ENCODE peak calls at places on chromosomes 4 and X, in four cellular contexts. One of them, this sample, is unnamed.

GRCh38 chrX:124226129-124226528 is 106.3 kb upstream of the TEX13D start:
- DNase-seq in HepG2: no peak
- DNase-seq in K562: no peak
- DNase-seq in HCT116: no peak
- DNase-seq in this sample: no peak

GRCh38 chrX:153519569-153520285 is 2.3 kb downstream of the ATP2B3 start:
- DNase-seq in HepG2: no peak
- DNase-seq in K562: no peak
- DNase-seq in HCT116: no peak
- DNase-seq in this sample: no peak

GRCh38 chr4:7199771-7200441 is 7.6 kb downstream of the SORCS2 start:
- DNase-seq in HepG2: no peak
- DNase-seq in K562: no peak
- DNase-seq in HCT116: no peak
- DNase-seq in this sample: no peak

GRCh38 chr4:123398151-123398802 is 1.7 kb downstream of the SPRY1 start:
- DNase-seq in HepG2: no peak
- DNase-seq in K562: peak; percentile 47
- DNase-seq in HCT116: peak; percentile 22
- DNase-seq in this sample: no peak

GRCh38 chr4:120319230-120319761 is 252.6 kb upstream of the MAD2L1 start:
- DNase-seq in HepG2: no peak
- DNase-seq in K562: no peak
- DNase-seq in HCT116: no peak
- DNase-seq in this sample: no peak

GRCh38 chrX:129115104-129115503 is 408.2 kb downstream of the SMARCA1 start:
- DNase-seq in HepG2: peak; percentile 45
- DNase-seq in K562: peak; percentile 52
- DNase-seq in HCT116: peak; percentile 31
- DNase-seq in this sample: no peak

GRCh38 chrX:109911046-109911445 is 91.9 kb upstream of the TMEM164 start:
- DNase-seq in HepG2: no peak
- DNase-seq in K562: no peak
- DNase-seq in HCT116: no peak
- DNase-seq in this sample: no peak

GRCh38 chr4:26320159-26320452 is 708 bp upstream of the RBPJ start:
- DNase-seq in HepG2: peak; percentile 23
- DNase-seq in K562: no peak
- DNase-seq in HCT116: no peak
- DNase-seq in this sample: no peak

GRCh38 chr4:87109945-87110344 is 110.5 kb downstream of the KLHL8 start:
- DNase-seq in HepG2: no peak
- DNase-seq in K562: no peak
- DNase-seq in HCT116: no peak
- DNase-seq in this sample: no peak

GRCh38 chr4:17168571-17168970 is 270.1 kb upstream of the LDB2 start:
- DNase-seq in HepG2: no peak
- DNase-seq in K562: no peak
- DNase-seq in HCT116: no peak
- DNase-seq in this sample: no peak

GRCh38 chrX:139141370-139141769 is 389.2 kb upstream of the F9 start:
- DNase-seq in HepG2: no peak
- DNase-seq in K562: no peak
- DNase-seq in HCT116: no peak
- DNase-seq in this sample: no peak

GRCh38 chr4:88857588-88857987 is 160.0 kb upstream of the NAP1L5 start:
- DNase-seq in HepG2: no peak
- DNase-seq in K562: no peak
- DNase-seq in HCT116: no peak
- DNase-seq in this sample: no peak

GRCh38 chrX:47623540-47624027 is 3.9 kb upstream of the SYN1 start:
- DNase-seq in HepG2: peak; percentile 29
- DNase-seq in K562: peak; percentile 40
- DNase-seq in HCT116: no peak
- DNase-seq in this sample: no peak

GRCh38 chr4:76562161-76562560 is 127.1 kb downstream of the SHROOM3 start:
- DNase-seq in HepG2: no peak
- DNase-seq in K562: no peak
- DNase-seq in HCT116: no peak
- DNase-seq in this sample: no peak

GRCh38 chr4:143336828-143337599 is at the start of gene GAB1:
- DNase-seq in HepG2: peak; percentile 71
- DNase-seq in K562: peak; percentile 61
- DNase-seq in HCT116: no peak
- DNase-seq in this sample: no peak

GRCh38 chr4:109552240-109552639 is 7.8 kb upstream of the MCUB start:
- DNase-seq in HepG2: no peak
- DNase-seq in K562: no peak
- DNase-seq in HCT116: no peak
- DNase-seq in this sample: no peak
- TF ChIP-seq EZH2 in HepG2: no peak
- TF ChIP-seq EZH2 in K562: no peak
- TF ChIP-seq EZH2 in HCT116: no peak
- TF ChIP-seq EZH2 in this sample: no peak

GRCh38 chrX:155985208-155985607 is 12.3 kb upstream of the IL9R start:
- DNase-seq in HepG2: no peak
- DNase-seq in K562: no peak
- DNase-seq in HCT116: no peak
- DNase-seq in this sample: no peak

DNA sequence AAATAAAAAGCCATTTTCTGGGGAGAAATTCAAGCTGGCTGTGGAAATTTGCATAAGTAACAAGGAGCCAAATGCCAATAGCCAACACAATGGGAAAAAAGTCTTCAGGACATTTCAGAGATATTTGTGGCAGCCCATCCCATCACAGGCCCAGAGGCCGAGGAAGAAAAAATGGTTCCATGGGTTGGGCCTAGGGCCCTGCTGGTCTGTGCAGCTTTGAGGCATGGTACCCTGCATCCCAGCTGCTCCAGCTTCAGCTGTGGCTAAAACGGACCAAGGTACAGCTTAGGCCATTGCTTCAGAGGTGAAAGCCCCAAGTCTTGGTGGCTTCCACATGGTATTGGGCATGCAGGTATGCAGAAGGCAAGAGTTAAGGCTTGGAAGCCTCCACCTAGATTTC is 14.2 kb upstream of the IL9R start:
- DNase-seq in HepG2: no peak
- DNase-seq in K562: no peak
- DNase-seq in HCT116: no peak
- DNase-seq in this sample: no peak
- H3K9me3 ChIP-seq in HepG2: peaks cover 79% of the 10 kb centered on the region
- H3K9me3 ChIP-seq in K562: no peaks in the 10 kb centered on the region
- H3K9me3 ChIP-seq in HCT116: no peaks in the 10 kb centered on the region
- H3K9me3 ChIP-seq in this sample: no peaks in the 10 kb centered on the region

GRCh38 chr4:692771-693554 is 4.0 kb upstream of the SLC49A3 start:
- DNase-seq in HepG2: peak; percentile 68
- DNase-seq in K562: no peak
- DNase-seq in HCT116: no peak
- DNase-seq in this sample: no peak
- TF ChIP-seq POLR2AphosphoS5 in HepG2: no peak
- TF ChIP-seq POLR2AphosphoS5 in K562: no peak
- TF ChIP-seq POLR2AphosphoS5 in HCT116: no peak
- TF ChIP-seq POLR2AphosphoS5 in this sample: no peak

GRCh38 chr4:153154010-153154975 is 50.0 kb upstream of the TRIM2 start:
- DNase-seq in HepG2: no peak
- DNase-seq in K562: no peak
- DNase-seq in HCT116: no peak
- DNase-seq in this sample: no peak

GRCh38 chr4:153151535-153152452 is 52.4 kb upstream of the TRIM2 start:
- DNase-seq in HepG2: no peak
- DNase-seq in K562: peak; percentile 36
- DNase-seq in HCT116: no peak
- DNase-seq in this sample: no peak

GRCh38 chr4:153153339-153153851 is 50.8 kb upstream of the TRIM2 start:
- DNase-seq in HepG2: no peak
- DNase-seq in K562: no peak
- DNase-seq in HCT116: no peak
- DNase-seq in this sample: no peak

GRCh38 chr4:153156263-153156662 is 48.0 kb upstream of the TRIM2 start:
- DNase-seq in HepG2: no peak
- DNase-seq in K562: peak; percentile 35
- DNase-seq in HCT116: no peak
- DNase-seq in this sample: no peak

DNA sequence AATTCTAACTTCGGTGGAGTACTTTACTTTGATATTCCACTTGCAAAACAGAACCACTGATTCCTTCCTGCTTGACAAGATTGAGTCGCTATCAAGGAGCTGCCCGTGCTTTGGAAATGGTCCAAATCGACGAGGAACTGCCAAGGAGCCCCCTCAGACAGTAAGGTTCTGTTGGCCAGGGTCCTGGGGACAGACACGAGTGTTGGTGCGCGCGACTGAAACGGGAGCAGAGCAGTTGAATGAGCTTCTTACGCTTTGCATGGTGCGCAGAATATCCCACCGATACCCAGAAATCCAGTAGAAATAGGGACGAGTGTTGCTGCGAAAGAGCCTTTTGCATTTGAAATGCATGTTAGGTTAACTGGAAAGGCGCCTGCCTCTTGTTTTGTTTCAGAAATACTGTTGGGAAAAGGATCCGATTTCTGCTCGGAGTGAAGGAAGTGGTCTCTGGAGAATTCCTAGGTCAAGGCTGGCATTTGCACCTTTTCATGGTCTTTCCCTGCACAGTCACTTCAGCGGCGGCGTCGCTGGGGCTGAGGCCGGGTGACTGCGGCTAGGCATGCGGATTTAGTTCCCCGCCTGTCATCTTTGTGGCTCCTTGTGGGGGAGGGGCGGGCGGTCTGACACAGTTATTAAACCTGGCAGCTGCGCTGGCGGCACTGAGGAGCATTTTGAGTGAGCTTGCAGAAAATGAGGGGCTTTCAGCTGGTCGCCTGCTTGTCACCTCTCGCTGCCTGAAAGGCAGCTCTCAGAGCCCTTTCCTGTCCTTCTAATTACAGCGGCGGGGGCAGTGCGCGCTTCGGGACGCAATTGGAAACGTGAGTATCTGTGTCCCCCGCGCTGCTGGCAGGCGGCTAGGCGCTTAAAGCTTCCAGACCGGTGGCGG is 51.5 kb upstream of the TRIM2 start:
- DNase-seq in HepG2: no peak
- DNase-seq in K562: no peak
- DNase-seq in HCT116: no peak
- DNase-seq in this sample: peak; percentile 50
- TF ChIP-seq EZH2 in HepG2: no peak
- TF ChIP-seq EZH2 in K562: no peak
- TF ChIP-seq EZH2 in HCT116: no peak
- TF ChIP-seq EZH2 in this sample: no peak

GRCh38 chr4:24967346-24967745 is 54.5 kb upstream of the CCDC149 start:
- DNase-seq in HepG2: no peak
- DNase-seq in K562: no peak
- DNase-seq in HCT116: no peak
- DNase-seq in this sample: no peak
- H3K9me3 ChIP-seq in HepG2: peaks cover 14% of the 10 kb centered on the region
- H3K9me3 ChIP-seq in K562: peaks cover 6% of the 10 kb centered on the region
- H3K9me3 ChIP-seq in HCT116: no peaks in the 10 kb centered on the region
- H3K9me3 ChIP-seq in this sample: no peaks in the 10 kb centered on the region

GRCh38 chrX:39691724-39692123 is 406.0 kb downstream of the BCOR start:
- DNase-seq in HepG2: no peak
- DNase-seq in K562: no peak
- DNase-seq in HCT116: no peak
- DNase-seq in this sample: no peak

GRCh38 chrX:39688219-39688575 is 409.6 kb downstream of the BCOR start:
- DNase-seq in HepG2: no peak
- DNase-seq in K562: no peak
- DNase-seq in HCT116: no peak
- DNase-seq in this sample: no peak

GRCh38 chrX:39688576-39689373 is 409.0 kb downstream of the BCOR start:
- DNase-seq in HepG2: peak; percentile 1
- DNase-seq in K562: peak; percentile 82
- DNase-seq in HCT116: no peak
- DNase-seq in this sample: no peak

GRCh38 chrX:39690541-39691415 is 407.0 kb downstream of the BCOR start:
- DNase-seq in HepG2: no peak
- DNase-seq in K562: no peak
- DNase-seq in HCT116: no peak
- DNase-seq in this sample: no peak

GRCh38 chrX:39689374-39690104 is 408.2 kb downstream of the BCOR start:
- DNase-seq in HepG2: no peak
- DNase-seq in K562: no peak
- DNase-seq in HCT116: no peak
- DNase-seq in this sample: no peak
- TF ChIP-seq POLR2AphosphoS5 in HepG2: no peak
- TF ChIP-seq POLR2AphosphoS5 in K562: no peak
- TF ChIP-seq POLR2AphosphoS5 in HCT116: no peak
- TF ChIP-seq POLR2AphosphoS5 in this sample: no peak

DNA sequence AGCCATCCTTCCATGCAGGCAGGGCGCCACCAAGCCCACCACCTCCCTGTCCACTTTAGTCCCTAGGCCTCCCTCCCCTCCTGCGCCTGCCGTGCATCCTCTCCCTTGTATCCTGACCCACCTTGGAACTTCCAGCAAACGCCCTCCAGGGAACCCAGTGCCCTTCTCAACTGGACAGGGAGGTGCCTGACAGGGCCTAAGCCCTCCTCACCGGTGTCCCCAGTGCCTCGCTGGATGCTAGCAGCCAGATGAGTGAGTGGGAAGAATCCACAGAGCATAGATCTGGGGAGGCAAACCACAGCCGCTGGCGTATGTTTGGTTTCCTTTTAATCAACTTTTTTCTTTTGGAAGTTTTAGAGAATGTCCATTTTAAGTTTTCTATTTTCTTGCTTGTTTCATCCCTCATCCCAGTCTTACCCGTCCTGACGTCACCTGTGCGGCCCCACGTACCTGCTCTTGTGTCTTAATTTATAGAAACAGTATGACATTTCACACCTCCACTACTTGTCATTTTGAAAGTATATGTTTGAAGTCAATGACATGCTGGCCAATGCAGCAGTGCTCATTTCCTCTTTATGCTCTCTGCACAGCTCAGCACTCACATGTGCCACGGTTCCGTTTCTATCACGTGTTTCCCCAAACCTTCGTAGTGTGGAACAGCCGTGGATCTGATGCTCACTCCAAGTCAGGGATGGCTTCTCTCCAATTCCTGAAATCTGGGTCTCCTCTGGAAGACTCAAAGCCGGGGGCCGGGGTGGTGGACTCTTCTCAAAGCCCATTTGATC is 3.4 kb upstream of the HMX1 start:
- DNase-seq in HepG2: no peak
- DNase-seq in K562: no peak
- DNase-seq in HCT116: no peak
- DNase-seq in this sample: no peak
- TF ChIP-seq EZH2 in HepG2: no peak
- TF ChIP-seq EZH2 in K562: no peak
- TF ChIP-seq EZH2 in HCT116: no peak
- TF ChIP-seq EZH2 in this sample: no peak

DNA sequence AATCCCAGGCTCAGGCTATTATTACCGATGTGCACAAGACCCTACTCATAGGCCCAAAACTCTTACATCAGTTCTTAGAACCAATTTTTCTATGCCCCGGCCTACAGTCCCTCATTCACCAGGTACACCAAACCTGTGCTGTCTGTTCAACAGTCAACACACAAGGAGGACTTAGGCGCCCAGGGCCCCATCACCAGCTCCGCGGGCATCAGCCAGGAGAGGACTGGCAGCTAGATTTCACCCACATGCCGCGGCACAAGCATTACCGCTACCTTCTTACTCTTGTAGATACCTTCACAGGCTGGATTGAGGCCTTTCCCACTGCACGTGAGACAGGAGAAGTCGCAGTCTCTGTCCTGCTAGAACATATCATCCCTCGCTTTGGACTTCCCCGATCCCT is 962.5 kb downstream of the RPA4 start:
- DNase-seq in HepG2: no peak
- DNase-seq in K562: no peak
- DNase-seq in HCT116: no peak
- DNase-seq in this sample: no peak
- H3K9me3 ChIP-seq in HepG2: peaks cover 19% of the 10 kb centered on the region
- H3K9me3 ChIP-seq in K562: no peaks in the 10 kb centered on the region
- H3K9me3 ChIP-seq in HCT116: no peaks in the 10 kb centered on the region
- H3K9me3 ChIP-seq in this sample: no peaks in the 10 kb centered on the region

GRCh38 chrX:134423606-134424005 is 36.4 kb upstream of the HPRT1 start:
- DNase-seq in HepG2: peak; percentile 3
- DNase-seq in K562: peak; percentile 10
- DNase-seq in HCT116: no peak
- DNase-seq in this sample: no peak
- TF ChIP-seq POLR2AphosphoS5 in HepG2: no peak
- TF ChIP-seq POLR2AphosphoS5 in K562: no peak
- TF ChIP-seq POLR2AphosphoS5 in HCT116: no peak
- TF ChIP-seq POLR2AphosphoS5 in this sample: no peak